ENCODE peak calls at places on chromosomes 1 and 21, in eight cellular contexts. L, X, E, M, D, A, U and Y are unnamed samples. For H3K4me1, the result is how much of the 10 kb centered on the place peaks cover.

GRCh38 chr1:42258218-42258617 is 76.8 kb downstream of the FOXJ3 start:
- DNase-seq in D (no peak), A (no peak), E (no peak), M (no peak), U (no peak), L (no peak), X (no peak), Y (no peak)

GRCh38 chr1:102084771-102085535 is 88.2 kb upstream of the OLFM3 start:
- DNase-seq in X (no peak), D (no peak), E (no peak), M (no peak), U (no peak), L (no peak), A (no peak), Y (no peak)

GRCh38 chr1:181458419-181458818 is 24.9 kb upstream of the CACNA1E start:
- DNase-seq in U (no peak), D (no peak), A (no peak), X (no peak), M (no peak), L (no peak), E (no peak), Y (no peak)

GRCh38 chr21:41932576-41933258 is 21.1 kb downstream of the C2CD2 start:
- DNase-seq in D (peak), L (peak), U (peak), M (no peak), A (no peak), E (no peak), X (peak), Y (no peak)

GRCh38 chr1:6614019-6614952 is 755 bp downstream of the PHF13 start:
- DNase-seq in D (peak), X (peak), L (peak), U (peak), M (peak), E (peak), A (peak), Y (peak)

GRCh38 chr21:33402011-33402979 is 918 bp upstream of the IFNGR2 start:
- DNase-seq in D (peak), U (peak), E (peak), A (peak), X (peak), L (peak), M (peak), Y (peak)

GRCh38 chr1:18945401-18945849 is 11.1 kb downstream of the IFFO2 start:
- DNase-seq in D (peak), X (peak), U (no peak), E (peak), M (no peak), L (no peak), A (peak), Y (no peak)

GRCh38 chr1:37930246-37931142 is 16.4 kb downstream of the INPP5B start:
- DNase-seq in D (peak), E (no peak), M (no peak), X (peak), A (no peak), L (no peak), U (peak), Y (no peak)

GRCh38 chr1:109793089-109793485 is 29.4 kb upstream of the EPS8L3 start:
- DNase-seq in U (no peak), X (peak), D (no peak), A (no peak), E (no peak), M (no peak), L (no peak), Y (no peak)

GRCh38 chr21:37578471-37579126 is 212.0 kb downstream of the DYRK1A start:
- DNase-seq in D (no peak), L (no peak), M (no peak), A (no peak), X (no peak), U (no peak), E (no peak), Y (no peak)

GRCh38 chr21:37582613-37583012 is 216.0 kb downstream of the DYRK1A start:
- DNase-seq in D (peak), U (peak), L (no peak), M (no peak), E (peak), X (no peak), A (peak), Y (no peak)

GRCh38 chr21:37575536-37576083 is 209.0 kb downstream of the DYRK1A start:
- DNase-seq in D (no peak), E (no peak), M (no peak), L (no peak), A (no peak), U (no peak), X (peak), Y (no peak)

GRCh38 chr21:37579356-37579755 is 212.8 kb downstream of the DYRK1A start:
- DNase-seq in L (no peak), D (no peak), E (no peak), M (no peak), A (no peak), U (no peak), X (no peak), Y (no peak)

GRCh38 chr21:37580690-37581089 is 214.1 kb downstream of the DYRK1A start:
- DNase-seq in A (no peak), M (no peak), X (no peak), U (no peak), D (no peak), E (no peak), L (no peak), Y (no peak)
- H3K4me1 ChIP-seq in A (under half), M (under half), X (under half), U (under half), D (under half), E (under half), L (under half), Y (under half)

GRCh38 chr1:226403522-226404034 is 4.3 kb downstream of the PARP1 start:
- DNase-seq in X (no peak), A (peak), M (no peak), L (no peak), E (no peak), D (peak), U (peak), Y (no peak)
- H3K4me1 ChIP-seq in X (half or more), A (under half), M (under half), L (under half), E (under half), D (under half), U (under half), Y (under half)

DNA sequence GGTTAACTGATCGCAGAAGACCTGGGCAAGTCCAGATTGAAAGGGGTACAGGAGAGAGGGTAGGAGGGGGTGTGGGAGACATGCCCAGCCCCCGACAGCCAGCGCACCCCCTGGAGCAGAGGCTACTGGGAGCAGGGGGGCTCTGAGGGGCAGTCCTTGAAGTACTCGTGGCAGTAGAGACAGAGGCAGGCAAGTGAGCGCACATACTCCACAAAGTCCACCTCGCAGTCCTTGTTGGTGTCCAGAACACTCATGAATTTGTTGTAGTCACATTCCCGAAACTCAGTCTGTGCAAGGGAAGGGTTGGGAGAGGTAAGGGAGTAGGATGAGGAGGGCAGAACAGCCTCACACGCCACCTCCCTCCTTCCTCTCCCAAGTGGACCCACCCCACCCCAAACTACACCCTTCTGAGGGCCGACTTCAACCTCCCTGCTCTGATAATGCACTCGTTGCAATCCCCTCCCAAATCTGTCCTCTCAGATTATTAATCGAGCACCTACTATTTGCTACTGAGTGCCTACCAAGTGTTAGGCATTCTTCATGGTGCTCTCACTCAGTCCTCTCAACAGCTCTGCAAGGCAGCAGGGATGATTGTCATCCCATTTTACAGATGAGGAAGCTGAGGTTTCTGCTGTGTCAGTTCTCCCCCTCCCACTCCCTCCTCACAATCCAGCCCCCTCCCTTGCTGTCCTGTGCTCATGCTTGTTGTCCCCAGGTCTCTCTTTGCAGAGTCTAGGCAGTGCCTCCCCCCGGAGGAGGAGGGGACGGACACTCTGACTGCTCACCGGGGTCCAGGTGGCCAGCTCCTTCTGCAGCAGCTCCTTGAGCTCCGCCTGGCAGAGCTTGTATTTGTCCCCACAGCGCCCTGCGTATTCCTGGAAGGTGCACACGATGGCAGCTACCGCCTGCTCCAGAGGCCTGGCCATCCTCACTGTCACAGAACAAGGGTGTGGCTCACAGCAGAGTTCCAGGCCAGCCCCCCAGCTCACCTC is 1.2 kb downstream of the S100A3 start:
- DNase-seq in M (peak), L (peak), E (no peak), X (peak), U (no peak), A (no peak), D (no peak), Y (no peak)
- H3K4me1 ChIP-seq in M (under half), L (under half), E (under half), X (half or more), U (half or more), A (under half), D (half or more), Y (under half)

DNA sequence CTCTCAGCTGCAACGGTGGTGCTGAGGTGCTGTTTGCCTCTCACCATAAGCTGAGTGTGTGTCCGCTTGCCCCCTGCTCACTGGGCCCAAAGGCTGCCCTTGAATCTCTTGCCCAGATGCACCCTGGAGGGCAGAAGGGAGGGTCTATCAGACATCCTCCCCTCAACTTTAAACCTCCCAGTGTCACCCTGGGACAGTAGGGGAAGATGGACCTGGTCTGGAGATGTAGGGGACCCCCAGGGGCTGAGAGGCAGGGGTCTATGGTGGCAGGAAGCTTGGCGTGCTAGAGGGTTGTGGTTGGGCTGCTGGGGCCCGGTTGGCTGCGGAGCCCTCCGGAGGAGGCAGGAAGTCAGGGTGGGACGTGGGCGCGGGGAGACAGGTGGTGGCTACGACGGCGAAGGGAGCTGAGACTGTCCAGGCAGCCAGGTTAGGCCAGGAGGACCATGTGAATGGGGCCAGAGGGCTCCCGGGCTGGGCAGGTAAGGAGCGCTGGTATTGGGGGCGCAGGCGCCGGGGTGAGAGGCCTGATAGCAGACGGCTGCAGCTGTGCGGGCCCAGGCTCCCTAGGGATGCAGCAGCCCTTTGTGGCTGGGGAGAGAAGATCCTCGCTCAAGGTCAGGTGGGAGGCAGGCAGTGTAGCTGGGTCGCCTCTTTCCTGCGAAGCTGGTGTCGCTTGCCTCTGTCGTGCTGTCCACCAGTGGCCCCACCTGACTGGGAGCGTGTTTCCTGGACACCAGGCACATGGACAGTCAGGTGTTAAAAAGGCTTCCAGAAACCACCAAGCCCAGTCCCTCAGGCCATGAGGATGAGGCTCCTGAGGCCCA is at the start of gene LCK:
- DNase-seq in L (peak), D (no peak), X (no peak), M (no peak), E (no peak), U (no peak), A (peak), Y (peak)
- H3K4me1 ChIP-seq in L (under half), D (under half), X (under half), M (under half), E (under half), U (under half), A (under half), Y (half or more)

GRCh38 chr1:208243522-208243850 is 698 bp downstream of the PLXNA2 start:
- DNase-seq in L (no peak), X (no peak), M (no peak), D (no peak), A (peak), U (peak), E (peak), Y (no peak)
- H3K4me1 ChIP-seq in L (under half), X (half or more), M (under half), D (under half), A (under half), U (under half), E (half or more), Y (under half)

GRCh38 chr1:169090308-169090899 is 16.1 kb upstream of the ATP1B1 start:
- DNase-seq in D (no peak), E (no peak), U (no peak), L (no peak), A (no peak), X (no peak), M (no peak), Y (no peak)

GRCh38 chr1:169090900-169091311 is 15.6 kb upstream of the ATP1B1 start:
- DNase-seq in U (no peak), X (no peak), M (no peak), E (no peak), L (no peak), D (no peak), A (no peak), Y (no peak)

GRCh38 chr1:169087876-169088275 is 18.6 kb upstream of the ATP1B1 start:
- DNase-seq in A (no peak), D (peak), E (no peak), U (no peak), M (no peak), X (no peak), L (no peak), Y (no peak)

GRCh38 chr1:169091480-169091941 is 15.0 kb upstream of the ATP1B1 start:
- DNase-seq in X (no peak), D (peak), U (peak), M (no peak), E (no peak), L (no peak), A (no peak), Y (no peak)

GRCh38 chr1:169089776-169090175 is 16.7 kb upstream of the ATP1B1 start:
- DNase-seq in E (no peak), D (no peak), L (no peak), A (no peak), X (no peak), U (no peak), M (no peak), Y (no peak)
- H3K4me1 ChIP-seq in E (under half), D (under half), L (under half), A (under half), X (under half), U (under half), M (under half), Y (under half)

DNA sequence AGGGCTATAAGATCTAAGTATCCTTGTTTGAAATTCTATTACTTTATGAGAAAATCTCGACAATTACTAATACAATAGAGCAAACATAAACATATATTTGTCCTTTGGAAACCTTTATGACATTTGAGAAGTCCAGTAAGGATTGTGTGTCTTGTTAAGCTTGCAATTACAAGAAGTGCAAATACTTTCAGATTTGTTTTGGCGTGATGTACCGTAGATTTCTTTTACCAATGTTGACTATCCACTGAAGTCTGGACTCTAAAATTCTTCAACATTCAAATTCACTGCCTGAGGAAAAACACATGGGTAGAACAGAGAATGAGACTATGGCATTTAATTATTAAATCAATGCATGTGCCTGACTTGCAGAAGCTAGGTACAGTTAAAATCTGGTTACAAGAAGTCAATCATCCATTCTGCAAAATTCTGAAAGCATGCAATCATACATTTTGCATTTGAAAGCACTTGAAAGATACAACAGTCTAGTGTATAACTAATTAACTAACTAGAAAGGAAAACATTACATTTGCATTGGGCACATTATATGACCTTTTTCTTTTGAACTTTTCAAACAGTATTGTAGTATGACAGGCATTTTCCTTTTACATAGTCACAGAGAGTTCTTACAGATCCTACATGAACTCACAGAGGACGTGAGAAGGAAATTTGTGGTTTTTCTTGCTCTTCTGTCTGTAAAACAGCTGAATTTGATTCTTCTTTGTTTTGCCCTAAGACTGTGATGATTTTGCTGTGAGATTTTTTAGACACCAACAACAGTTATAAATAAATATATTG is 511.1 kb upstream of the ADGRL4 start:
- DNase-seq in L (no peak), A (no peak), X (no peak), U (no peak), M (no peak), E (no peak), D (no peak), Y (no peak)
- H3K4me1 ChIP-seq in L (under half), A (under half), X (under half), U (under half), M (under half), E (under half), D (under half), Y (under half)

DNA sequence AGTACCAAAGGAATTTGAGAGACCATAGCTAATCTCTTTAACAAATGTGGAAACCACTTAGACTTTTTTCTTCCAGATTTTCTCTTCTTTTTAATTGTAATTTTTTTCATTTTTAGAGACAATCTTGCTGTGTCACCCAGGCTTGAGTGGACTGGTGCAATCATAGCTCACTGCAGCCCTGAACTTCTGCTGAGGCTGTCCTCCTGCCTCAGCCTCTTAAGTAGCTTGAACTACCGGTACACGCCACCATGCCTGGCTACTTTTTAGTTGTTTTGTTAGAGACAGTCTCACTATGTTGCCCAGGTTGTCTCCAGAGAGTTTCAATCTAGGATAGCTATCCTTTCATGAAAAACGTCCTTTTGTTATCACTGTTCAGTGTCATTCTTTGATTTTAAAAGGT is 15.0 kb downstream of the PRRC2C start:
- DNase-seq in L (no peak), M (no peak), A (no peak), U (no peak), X (no peak), E (no peak), D (no peak), Y (no peak)
- H3K4me1 ChIP-seq in L (under half), M (under half), A (under half), U (under half), X (under half), E (under half), D (under half), Y (under half)

GRCh38 chr21:32351428-32351827 is 41.4 kb downstream of the URB1 start:
- DNase-seq in L (no peak), U (no peak), E (no peak), D (no peak), X (peak), M (no peak), A (no peak), Y (no peak)
- H3K4me1 ChIP-seq in L (under half), U (under half), E (under half), D (under half), X (under half), M (under half), A (under half), Y (under half)